ENCODE peak calls at places on chromosomes 1 and 21, in ten cellular contexts. I is SJCRH30, W is testis, A is adrenal gland, L is heart left ventricle, P is thyroid gland, B is H9, J is iPS DF 6.9, Z is left lung, T is BE2C. X is an unnamed sample.

GRCh38 chr1:88661188-88661587 is 22.9 kb upstream of the PKN2 start:
- DNase-seq in I (no peak), W (no peak), A (no peak), L (no peak), P (no peak), B (no peak), J (no peak), Z (no peak), T (no peak), X (no peak)

GRCh38 chr1:99705385-99705784 is 59.5 kb downstream of the PALMD start:
- DNase-seq in I (no peak), W (no peak), A (no peak), L (no peak), P (no peak), B (no peak), J (no peak), Z (no peak), T (no peak), X (no peak)

GRCh38 chr1:241310451-241310850 is 46.6 kb downstream of the RGS7 start:
- DNase-seq in I (no peak), W (no peak), A (no peak), L (no peak), P (no peak), B (no peak), J (no peak), Z (no peak), T (no peak), X (no peak)

GRCh38 chr1:67688526-67689219 is 3.7 kb downstream of the GADD45A start:
- DNase-seq in I (peak; percentile 36), W (no peak), A (no peak), L (no peak), P (no peak), B (no peak), J (no peak), Z (no peak), T (no peak), X (no peak)

GRCh38 chr21:34534522-34534921 is 22.5 kb upstream of the KCNE1 start:
- DNase-seq in I (peak; percentile 39), W (no peak), A (no peak), L (no peak), P (no peak), B (no peak), J (no peak), Z (no peak), T (no peak), X (no peak)

GRCh38 chr1:77282866-77283539 is 1.2 kb downstream of the AK5 start:
- DNase-seq in I (no peak), W (no peak), A (no peak), L (no peak), P (peak; percentile 9), B (peak; percentile 78), J (no peak), Z (peak; percentile 49), T (no peak), X (no peak)

GRCh38 chr1:43293896-43294760 is 6.7 kb upstream of the TIE1 start:
- DNase-seq in I (no peak), W (no peak), A (no peak), L (no peak), P (peak; percentile 58), B (no peak), J (no peak), Z (peak; percentile 20), T (no peak), X (no peak)

GRCh38 chr1:229674042-229674441 is 48.0 kb downstream of the URB2 start:
- DNase-seq in I (no peak), W (no peak), A (no peak), L (no peak), P (no peak), B (no peak), J (no peak), Z (no peak), T (no peak), X (no peak)

DNA sequence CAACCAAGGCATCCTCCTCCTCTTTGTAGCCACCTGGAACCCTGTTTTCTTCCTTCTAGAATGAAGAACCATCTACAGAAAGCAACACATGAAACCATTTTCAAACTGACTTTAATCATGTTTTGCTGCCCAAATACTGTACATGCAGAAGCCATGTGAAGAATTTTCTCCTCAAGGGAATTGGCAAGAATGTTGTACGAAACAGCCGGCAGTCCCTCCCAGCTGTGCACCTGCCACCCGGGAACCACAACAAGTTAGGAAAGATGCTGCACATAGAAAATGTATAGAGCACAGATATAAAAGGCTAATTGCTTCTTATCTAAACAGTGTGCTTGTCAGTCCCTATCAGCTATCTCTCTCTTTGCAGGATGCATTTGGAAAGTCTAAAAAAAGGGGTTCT is 44.9 kb downstream of the RIMS3 start:
- DNase-seq in I (no peak), W (no peak), A (no peak), L (no peak), P (no peak), B (no peak), J (no peak), Z (no peak), T (no peak), X (no peak)
- H3K4me1 ChIP-seq in I (no peaks in the 10 kb centered on the region), W (no peaks in the 10 kb centered on the region), A (no peaks in the 10 kb centered on the region), L (peaks cover 5% of the 10 kb centered on the region), P (no peaks in the 10 kb centered on the region), B (no peaks in the 10 kb centered on the region), J (no peaks in the 10 kb centered on the region), Z (no peaks in the 10 kb centered on the region), T (no peaks in the 10 kb centered on the region), X (no peaks in the 10 kb centered on the region)

DNA sequence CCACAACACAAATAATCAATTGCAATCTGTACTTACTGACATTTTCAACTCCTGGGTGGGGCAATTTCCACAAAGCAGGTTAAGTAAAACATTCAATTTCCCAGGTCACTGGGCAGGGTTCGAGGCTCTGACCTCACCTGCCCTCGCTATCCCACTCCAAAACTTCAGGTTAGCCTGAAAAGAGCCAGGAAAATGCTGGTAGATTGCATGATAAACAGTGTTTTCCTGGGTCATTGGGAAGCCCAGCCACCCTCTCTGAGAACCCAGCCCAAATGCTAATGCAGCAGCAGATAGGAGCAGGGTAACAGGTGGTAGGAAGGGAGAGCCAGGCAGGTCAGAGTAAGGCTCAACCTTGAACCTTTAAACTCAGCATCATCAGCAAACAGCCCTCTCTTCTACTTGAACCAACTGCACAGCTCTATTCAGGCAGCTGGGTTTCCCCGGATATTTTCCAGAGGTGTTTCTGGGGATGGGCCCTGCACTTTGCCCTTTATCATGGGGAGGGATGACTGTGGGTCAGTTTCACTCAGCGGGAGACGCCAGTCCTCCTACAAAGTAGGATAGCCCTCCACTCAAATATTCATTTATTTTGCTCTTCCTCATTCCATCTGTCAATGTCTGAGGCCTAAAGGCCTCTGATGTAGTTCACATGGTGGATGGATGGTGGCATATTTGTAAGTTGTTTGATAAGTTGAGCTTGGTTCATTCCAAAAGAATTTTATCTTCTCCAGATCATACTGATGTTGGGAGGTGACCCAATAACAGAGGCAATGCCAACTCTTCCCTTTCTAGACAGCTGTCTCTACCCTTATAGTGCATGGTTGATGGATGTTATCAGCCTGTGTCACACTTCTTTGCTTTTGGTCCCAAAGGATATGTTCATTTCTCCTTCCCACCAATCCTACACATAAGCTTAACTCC is 65.7 kb downstream of the DUSP10 start:
- DNase-seq in I (no peak), W (no peak), A (no peak), L (no peak), P (no peak), B (no peak), J (no peak), Z (no peak), T (no peak), X (no peak)
- H3K4me1 ChIP-seq in I (peaks cover 19% of the 10 kb centered on the region), W (no peaks in the 10 kb centered on the region), A (no peaks in the 10 kb centered on the region), L (no peaks in the 10 kb centered on the region), P (no peaks in the 10 kb centered on the region), B (no peaks in the 10 kb centered on the region), J (no peaks in the 10 kb centered on the region), Z (no peaks in the 10 kb centered on the region), T (no peaks in the 10 kb centered on the region), X (no peaks in the 10 kb centered on the region)

GRCh38 chr1:212611000-212611636 is 2.6 kb downstream of the ATF3 start:
- DNase-seq in I (no peak), W (no peak), A (no peak), L (no peak), P (no peak), B (no peak), J (no peak), Z (no peak), T (no peak), X (no peak)

GRCh38 chr1:212614398-212615091 is 6.0 kb downstream of the ATF3 start:
- DNase-seq in I (no peak), W (no peak), A (no peak), L (no peak), P (no peak), B (no peak), J (no peak), Z (no peak), T (no peak), X (no peak)

GRCh38 chr1:212612251-212612961 is 3.8 kb downstream of the ATF3 start:
- DNase-seq in I (peak; percentile 58), W (no peak), A (no peak), L (no peak), P (no peak), B (no peak), J (no peak), Z (no peak), T (no peak), X (no peak)

GRCh38 chr1:212615092-212615470 is 6.5 kb downstream of the ATF3 start:
- DNase-seq in I (no peak), W (no peak), A (no peak), L (no peak), P (no peak), B (no peak), J (no peak), Z (no peak), T (no peak), X (no peak)

GRCh38 chr1:212613440-212614335 is 5.1 kb downstream of the ATF3 start:
- DNase-seq in I (no peak), W (no peak), A (no peak), L (no peak), P (no peak), B (no peak), J (no peak), Z (no peak), T (no peak), X (no peak)
- H3K4me1 ChIP-seq in I (peaks cover 37% of the 10 kb centered on the region), W (no peaks in the 10 kb centered on the region), A (no peaks in the 10 kb centered on the region), L (peaks cover 21% of the 10 kb centered on the region), P (peaks cover 11% of the 10 kb centered on the region), B (peaks cover 13% of the 10 kb centered on the region), J (peaks cover 7% of the 10 kb centered on the region), Z (peaks cover 34% of the 10 kb centered on the region), T (peaks cover 24% of the 10 kb centered on the region), X (no peaks in the 10 kb centered on the region)

GRCh38 chr1:58305622-58306021 is 240.9 kb downstream of the OMA1 start:
- DNase-seq in I (no peak), W (no peak), A (no peak), L (no peak), P (no peak), B (no peak), J (no peak), Z (no peak), T (no peak), X (no peak)

GRCh38 chr1:58310469-58310868 is 236.1 kb downstream of the OMA1 start:
- DNase-seq in I (no peak), W (no peak), A (no peak), L (no peak), P (peak; percentile 2), B (no peak), J (no peak), Z (no peak), T (no peak), X (no peak)

GRCh38 chr1:58308206-58308605 is 238.3 kb downstream of the OMA1 start:
- DNase-seq in I (no peak), W (no peak), A (no peak), L (no peak), P (no peak), B (peak; percentile 59), J (no peak), Z (no peak), T (no peak), X (no peak)

DNA sequence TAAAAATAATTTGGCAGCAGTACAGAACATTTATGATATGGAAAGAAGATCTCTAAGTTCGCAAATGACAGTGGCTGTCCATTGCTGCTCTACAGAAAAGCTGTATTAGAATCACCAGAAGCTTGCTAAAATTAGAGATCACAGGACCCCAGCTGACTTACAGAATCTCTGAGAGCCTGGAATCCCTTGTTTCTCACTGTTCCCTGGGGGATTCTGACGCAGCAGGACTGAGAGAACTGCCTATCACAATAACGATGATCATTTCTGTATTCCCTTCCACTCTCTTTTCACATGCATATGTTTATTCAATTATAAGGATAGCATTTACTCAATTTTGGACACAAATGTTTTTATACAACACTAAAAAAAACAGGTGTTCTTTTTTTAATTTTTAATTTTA is 241.9 kb downstream of the OMA1 start:
- DNase-seq in I (no peak), W (no peak), A (no peak), L (peak; percentile 57), P (no peak), B (no peak), J (no peak), Z (no peak), T (no peak), X (no peak)
- H3K4me1 ChIP-seq in I (no peaks in the 10 kb centered on the region), W (no peaks in the 10 kb centered on the region), A (no peaks in the 10 kb centered on the region), L (no peaks in the 10 kb centered on the region), P (no peaks in the 10 kb centered on the region), B (peaks cover 3% of the 10 kb centered on the region), J (peaks cover 3% of the 10 kb centered on the region), Z (no peaks in the 10 kb centered on the region), T (no peaks in the 10 kb centered on the region), X (no peaks in the 10 kb centered on the region)

X was measured in kidney.